ENCODE peak calls at places on chromosome 11, in ten cellular contexts. U, J, G, N, S, A, Q, H, Y and M are unnamed samples.

GRCh38 chr11:68142028-68142412 is 20.8 kb upstream of the CHKA start:
- DNase-seq in U (no peak), J (no peak), G (no peak), N (no peak), S (no peak), A (no peak), Q (no peak), H (no peak), Y (no peak), M (peak)

GRCh38 chr11:122778148-122778547 is 60.2 kb upstream of the CRTAM start:
- DNase-seq in U (peak), J (no peak), G (no peak), N (no peak), S (no peak), A (no peak), Q (no peak), H (no peak), Y (no peak), M (no peak)

GRCh38 chr11:9923280-9923679 is 259.4 kb downstream of the SWAP70 start:
- DNase-seq in U (no peak), J (no peak), G (no peak), N (no peak), S (no peak), A (no peak), Q (no peak), H (no peak), Y (no peak), M (no peak)

GRCh38 chr11:74559934-74560309 is 32.5 kb upstream of the POLD3 start:
- DNase-seq in U (peak), J (no peak), G (no peak), N (no peak), S (no peak), A (no peak), Q (no peak), H (no peak), Y (no peak), M (no peak)

GRCh38 chr11:128054323-128054910 is 532.9 kb downstream of the ETS1 start:
- DNase-seq in U (peak), J (no peak), G (no peak), N (no peak), S (no peak), A (no peak), Q (no peak), H (no peak), Y (no peak), M (no peak)

GRCh38 chr11:4559527-4560440 is 14.8 kb downstream of the OR52M1 start:
- DNase-seq in U (no peak), J (no peak), G (no peak), N (no peak), S (no peak), A (no peak), Q (no peak), H (no peak), Y (no peak), M (no peak)

GRCh38 chr11:19723572-19724342 is 11.1 kb downstream of the NAV2 start:
- DNase-seq in U (peak), J (no peak), G (no peak), N (peak), S (no peak), A (no peak), Q (no peak), H (peak), Y (peak), M (peak)

GRCh38 chr11:109421981-109422590 is at the start of gene C11orf87:
- DNase-seq in U (no peak), J (no peak), G (no peak), N (no peak), S (no peak), A (no peak), Q (no peak), H (no peak), Y (no peak), M (no peak)

GRCh38 chr11:125313271-125314222 is 149.0 kb downstream of the PKNOX2 start:
- DNase-seq in U (peak), J (peak), G (no peak), N (no peak), S (no peak), A (no peak), Q (no peak), H (no peak), Y (no peak), M (no peak)

GRCh38 chr11:72740562-72741428 is 11.4 kb downstream of the ARAP1 start:
- DNase-seq in U (no peak), J (peak), G (no peak), N (no peak), S (peak), A (no peak), Q (no peak), H (no peak), Y (no peak), M (no peak)

GRCh38 chr11:62438641-62439040 is 19.8 kb downstream of the SCGB1A1 start:
- DNase-seq in U (no peak), J (no peak), G (no peak), N (no peak), S (no peak), A (no peak), Q (no peak), H (peak), Y (no peak), M (no peak)

DNA sequence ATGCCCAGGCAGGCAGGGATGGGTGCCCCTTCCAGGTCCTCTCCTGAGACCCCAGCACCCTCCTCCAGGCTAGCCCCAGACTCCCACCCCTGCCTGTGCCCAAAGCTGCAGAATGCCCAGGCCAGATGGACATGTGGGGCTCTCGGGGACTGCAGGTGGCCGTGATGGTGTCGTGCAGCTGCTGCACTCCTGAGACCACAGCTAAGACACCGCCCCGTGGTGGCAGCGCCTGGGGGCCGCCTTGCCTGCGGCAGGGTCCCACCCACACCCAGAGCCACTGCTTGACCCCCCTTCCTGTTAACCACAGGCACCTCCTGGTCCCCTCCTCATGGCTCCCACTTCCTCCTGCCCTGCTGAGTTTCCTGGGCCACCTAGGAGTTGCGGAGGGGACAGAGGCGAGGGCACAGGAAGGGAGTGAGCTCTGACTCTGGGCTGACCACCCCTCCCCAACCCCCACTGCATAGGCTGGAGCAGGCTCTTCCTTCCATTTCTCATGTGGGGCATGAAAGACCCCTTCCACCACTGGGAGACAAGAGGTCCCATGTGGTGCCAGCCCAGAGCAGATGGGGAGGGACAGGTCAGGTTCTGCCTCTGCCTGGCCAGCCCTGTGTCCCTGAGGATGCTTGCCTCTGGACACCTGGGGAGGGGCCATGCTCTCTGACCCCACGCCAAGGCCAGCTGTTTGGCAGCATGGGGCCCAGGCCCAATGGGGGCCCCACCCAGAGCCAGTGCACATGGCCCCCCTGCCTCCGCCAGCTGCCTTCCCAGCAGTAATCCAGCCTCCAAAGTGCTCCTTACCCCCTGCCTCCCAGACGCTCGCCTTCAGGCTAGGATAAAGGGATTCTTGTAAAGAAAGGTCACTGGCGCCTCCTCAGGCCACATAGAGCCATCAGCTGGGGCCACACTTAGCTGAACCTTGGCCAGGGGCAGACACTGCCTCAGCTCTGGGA is 29.3 kb downstream of the OSBPL5 start:
- DNase-seq in U (no peak), J (peak), G (no peak), N (peak), S (peak), A (no peak), Q (peak), H (no peak), Y (peak), M (peak)
- TF ChIP-seq CTCF in U (no peak), J (no peak), G (no peak), N (no peak), S (no peak), A (no peak), Q (no peak), H (no peak), Y (no peak), M (no peak)

GRCh38 chr11:841981-842369 is 354 bp downstream of the POLR2L start:
- DNase-seq in U (no peak), J (no peak), G (no peak), N (no peak), S (no peak), A (no peak), Q (no peak), H (no peak), Y (no peak), M (no peak)

GRCh38 chr11:842370-843002 is at the start of the genes POLR2L and TSPAN4:
- DNase-seq in U (peak), J (peak), G (peak), N (peak), S (peak), A (peak), Q (peak), H (peak), Y (peak), M (peak)

GRCh38 chr11:844693-845644 is 2.3 kb downstream of the TSPAN4 start:
- DNase-seq in U (peak), J (peak), G (no peak), N (peak), S (peak), A (peak), Q (peak), H (peak), Y (peak), M (peak)

GRCh38 chr11:843818-844692 is 1.4 kb downstream of the TSPAN4 start:
- DNase-seq in U (peak), J (peak), G (no peak), N (peak), S (peak), A (peak), Q (peak), H (peak), Y (peak), M (peak)

GRCh38 chr11:843086-843704 is 543 bp downstream of the TSPAN4 start:
- DNase-seq in U (no peak), J (no peak), G (no peak), N (no peak), S (no peak), A (no peak), Q (peak), H (no peak), Y (no peak), M (no peak)
- TF ChIP-seq POLR2A in U (peak), J (no peak), G (no peak), N (no peak), S (no peak), A (no peak), Q (no peak), H (no peak), Y (no peak), M (no peak)

GRCh38 chr11:17351171-17351509 is 460 bp upstream of the NCR3LG1 start:
- DNase-seq in U (no peak), J (no peak), G (no peak), N (no peak), S (no peak), A (no peak), Q (no peak), H (no peak), Y (no peak), M (no peak)
- TF ChIP-seq CTCF in U (peak), J (no peak), G (peak), N (no peak), S (no peak), A (no peak), Q (no peak), H (no peak), Y (peak), M (no peak)

GRCh38 chr11:563066-563811 is 2.5 kb downstream of the RASSF7 start:
- DNase-seq in U (no peak), J (no peak), G (no peak), N (no peak), S (no peak), A (no peak), Q (no peak), H (no peak), Y (no peak), M (no peak)

GRCh38 chr11:565921-566509 is 5.2 kb downstream of the RASSF7 start:
- DNase-seq in U (no peak), J (no peak), G (no peak), N (no peak), S (no peak), A (no peak), Q (peak), H (peak), Y (no peak), M (no peak)

GRCh38 chr11:561148-562003 is 606 bp downstream of the RASSF7 start:
- DNase-seq in U (no peak), J (no peak), G (no peak), N (no peak), S (peak), A (peak), Q (peak), H (peak), Y (no peak), M (no peak)

GRCh38 chr11:562046-562645 is 1.4 kb downstream of the RASSF7 start:
- DNase-seq in U (no peak), J (no peak), G (no peak), N (no peak), S (no peak), A (no peak), Q (peak), H (no peak), Y (no peak), M (no peak)

GRCh38 chr11:563812-564578 is 3.2 kb downstream of the RASSF7 start:
- DNase-seq in U (no peak), J (no peak), G (no peak), N (no peak), S (no peak), A (no peak), Q (peak), H (no peak), Y (no peak), M (no peak)
- TF ChIP-seq POLR2A in U (no peak), J (no peak), G (no peak), N (no peak), S (no peak), A (no peak), Q (no peak), H (no peak), Y (no peak), M (no peak)

GRCh38 chr11:103987631-103988594 is 48.5 kb upstream of the DDI1 start:
- DNase-seq in U (peak), J (no peak), G (no peak), N (no peak), S (no peak), A (no peak), Q (no peak), H (no peak), Y (no peak), M (no peak)
- TF ChIP-seq CTCF in U (no peak), J (no peak), G (no peak), N (no peak), S (no peak), A (no peak), Q (no peak), H (no peak), Y (no peak), M (no peak)

GRCh38 chr11:1391165-1392010 is 1.7 kb downstream of the BRSK2 start:
- DNase-seq in U (no peak), J (no peak), G (no peak), N (no peak), S (no peak), A (peak), Q (no peak), H (no peak), Y (no peak), M (no peak)
- TF ChIP-seq POLR2A in U (no peak), J (no peak), G (no peak), N (no peak), S (no peak), A (no peak), Q (no peak), H (no peak), Y (no peak), M (no peak)

DNA sequence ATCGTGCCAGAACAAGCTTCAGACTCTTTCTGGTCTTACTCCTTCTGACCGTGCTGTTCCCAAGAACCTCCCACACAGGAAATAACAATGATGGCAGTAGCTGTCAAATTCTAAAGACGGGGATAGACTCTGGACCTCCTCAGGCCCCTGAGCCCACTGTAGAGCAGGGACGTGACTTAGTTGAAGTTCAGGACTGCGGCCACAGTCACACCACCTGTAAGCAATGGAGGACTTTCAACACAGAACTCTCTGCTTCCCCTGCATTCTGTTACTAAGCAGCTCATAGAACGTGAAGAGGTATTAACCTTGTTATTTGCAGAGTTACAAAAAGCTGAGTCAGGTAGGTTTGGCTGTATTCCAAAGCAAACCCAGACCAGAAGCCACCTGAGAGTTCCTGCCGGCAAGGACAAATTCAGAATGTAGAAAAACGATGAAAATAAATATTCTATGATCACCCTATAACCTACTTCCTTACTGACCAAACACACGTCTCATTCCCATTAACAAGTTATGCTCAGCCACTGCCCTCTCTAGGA is 12.7 kb downstream of the TMEM45B start:
- DNase-seq in U (no peak), J (no peak), G (no peak), N (no peak), S (no peak), A (no peak), Q (no peak), H (peak), Y (no peak), M (no peak)
- TF ChIP-seq CTCF in U (no peak), J (no peak), G (no peak), N (no peak), S (no peak), A (no peak), Q (no peak), H (peak), Y (no peak), M (no peak)

DNA sequence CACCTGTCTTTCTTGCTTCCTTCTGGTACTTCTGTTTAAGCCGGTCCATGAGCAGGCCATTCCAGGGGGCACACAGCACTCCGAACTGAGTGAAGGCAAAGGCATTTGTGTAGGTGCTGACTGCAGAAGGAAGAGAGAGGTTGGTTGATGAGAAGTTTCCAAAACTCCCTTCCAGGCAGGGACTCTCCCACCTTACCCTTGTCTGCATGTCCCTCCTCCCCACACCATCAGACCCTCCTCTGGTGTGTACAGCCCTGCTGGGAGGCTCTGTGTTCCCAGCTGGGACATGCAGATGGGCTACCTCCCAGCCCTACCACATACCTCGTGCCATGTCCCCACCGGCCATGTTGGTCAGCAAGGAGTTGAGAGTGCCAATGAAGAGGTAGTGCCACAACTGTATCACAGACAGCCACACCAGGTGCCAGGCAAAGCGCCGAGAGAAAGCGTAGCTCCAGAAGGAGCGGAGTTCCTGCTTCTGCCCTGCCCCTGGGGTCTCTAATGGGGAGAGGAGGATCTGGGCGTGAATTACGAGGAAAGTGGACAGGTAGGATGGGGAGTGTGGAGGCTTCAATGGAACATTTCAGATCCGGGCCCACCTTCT is 12.2 kb downstream of the SLC43A3 start:
- DNase-seq in U (no peak), J (no peak), G (no peak), N (no peak), S (no peak), A (no peak), Q (no peak), H (no peak), Y (no peak), M (no peak)
- TF ChIP-seq POLR2A in U (no peak), J (no peak), G (no peak), N (no peak), S (no peak), A (no peak), Q (no peak), H (no peak), Y (no peak), M (no peak)

GRCh38 chr11:43358308-43358669 is 431 bp upstream of the TTC17 start:
- DNase-seq in U (no peak), J (no peak), G (no peak), N (no peak), S (no peak), A (no peak), Q (no peak), H (no peak), Y (no peak), M (no peak)

GRCh38 chr11:43358670-43359431 is at the start of gene TTC17:
- DNase-seq in U (peak), J (peak), G (peak), N (peak), S (peak), A (peak), Q (peak), H (peak), Y (peak), M (peak)

GRCh38 chr11:43354311-43354710 is 4.4 kb upstream of the TTC17 start:
- DNase-seq in U (no peak), J (no peak), G (no peak), N (no peak), S (no peak), A (no peak), Q (no peak), H (no peak), Y (no peak), M (no peak)

GRCh38 chr11:43360361-43361032 is 1.8 kb downstream of the TTC17 start:
- DNase-seq in U (peak), J (no peak), G (no peak), N (no peak), S (no peak), A (no peak), Q (no peak), H (peak), Y (no peak), M (no peak)

GRCh38 chr11:43359432-43359818 is 705 bp downstream of the TTC17 start:
- DNase-seq in U (peak), J (no peak), G (no peak), N (no peak), S (peak), A (peak), Q (no peak), H (peak), Y (no peak), M (no peak)
- TF ChIP-seq CTCF in U (no peak), J (no peak), G (no peak), N (no peak), S (no peak), A (no peak), Q (no peak), H (no peak), Y (no peak), M (no peak)

GRCh38 chr11:64349404-64349803 is 9.4 kb downstream of the CCDC88B start:
- DNase-seq in U (no peak), J (no peak), G (no peak), N (no peak), S (no peak), A (no peak), Q (no peak), H (no peak), Y (no peak), M (no peak)

GRCh38 chr11:64353101-64353738 is 5.7 kb upstream of the RPS6KA4 start:
- DNase-seq in U (no peak), J (no peak), G (no peak), N (no peak), S (no peak), A (no peak), Q (no peak), H (no peak), Y (no peak), M (no peak)

GRCh38 chr11:64353761-64354506 is 5.0 kb upstream of the RPS6KA4 start:
- DNase-seq in U (no peak), J (no peak), G (no peak), N (no peak), S (no peak), A (no peak), Q (no peak), H (no peak), Y (no peak), M (no peak)

GRCh38 chr11:64351136-64351631 is 7.8 kb upstream of the RPS6KA4 start:
- DNase-seq in U (no peak), J (no peak), G (no peak), N (no peak), S (no peak), A (no peak), Q (no peak), H (no peak), Y (no peak), M (no peak)

GRCh38 chr11:64352099-64353005 is 6.6 kb upstream of the RPS6KA4 start:
- DNase-seq in U (no peak), J (no peak), G (no peak), N (no peak), S (no peak), A (no peak), Q (no peak), H (no peak), Y (no peak), M (no peak)
- TF ChIP-seq POLR2A in U (no peak), J (no peak), G (no peak), N (no peak), S (no peak), A (no peak), Q (no peak), H (no peak), Y (no peak), M (no peak)